ENCODE peak calls at places on chromosomes 5 and 9, in eight cellular contexts. Q is hepatocyte, S is GM23248, Y is OCI-LY7, C is neural progenitor cell, A is HCT116, D is SK-N-SH, E is GM23338. P is an unnamed sample. For H3K4me1, the result is how much of the 10 kb centered on the place peaks cover.

GRCh38 chr5:179820483-179821297 is at the start of gene SQSTM1:
- DNase-seq in S (peak), D (peak), E (peak), Y (peak), Q (peak), A (no peak), C (peak), P (peak)

GRCh38 chr5:149060325-149060724 is 2.5 kb downstream of the SH3TC2 start:
- DNase-seq in E (no peak), A (no peak), S (peak), Q (peak), Y (no peak), C (no peak), D (peak), P (peak)

GRCh38 chr9:17637229-17637628 is 58.4 kb downstream of the SH3GL2 start:
- DNase-seq in C (no peak), Y (no peak), D (no peak), S (no peak), E (no peak), A (no peak), Q (no peak), P (no peak)

GRCh38 chr5:79235222-79235577 is 731 bp upstream of the JMY start:
- DNase-seq in A (no peak), S (peak), E (no peak), Q (peak), C (no peak), D (no peak), Y (peak), P (peak)

GRCh38 chr9:122797316-122798033 is 2.4 kb upstream of the OR1K1 start:
- DNase-seq in Y (no peak), Q (no peak), S (peak), A (no peak), E (no peak), D (no peak), C (no peak), P (peak)

GRCh38 chr5:40551706-40552557 is 127.8 kb upstream of the PTGER4 start:
- DNase-seq in C (no peak), E (no peak), A (no peak), Q (peak), S (peak), D (no peak), Y (no peak), P (peak)

GRCh38 chr5:74762599-74762998 is 4.3 kb downstream of the GFM2 start:
- DNase-seq in S (peak), A (peak), Q (peak), E (no peak), D (no peak), Y (no peak), C (no peak), P (peak)

GRCh38 chr5:143275871-143276363 is 127.6 kb downstream of the NR3C1 start:
- DNase-seq in Y (no peak), C (no peak), S (no peak), D (no peak), Q (no peak), E (no peak), A (no peak), P (no peak)

GRCh38 chr5:78530342-78531096 is 118.1 kb downstream of the LHFPL2 start:
- DNase-seq in S (peak), Q (peak), Y (no peak), E (no peak), C (no peak), D (no peak), A (no peak), P (peak)

GRCh38 chr9:125902224-125902623 is 155.1 kb downstream of the PBX3 start:
- DNase-seq in Q (no peak), E (no peak), Y (no peak), S (peak), A (no peak), D (no peak), C (no peak), P (peak)

GRCh38 chr9:30301271-30301963 is 2083.0 kb upstream of the ACO1 start:
- DNase-seq in C (no peak), Y (no peak), E (no peak), D (no peak), Q (peak), A (no peak), S (no peak), P (no peak)

GRCh38 chr5:68066277-68066955 is 149.1 kb upstream of the PIK3R1 start:
- DNase-seq in Q (no peak), C (no peak), S (no peak), A (no peak), Y (no peak), D (no peak), E (no peak), P (peak)

GRCh38 chr9:37036237-37037136 is 2.4 kb upstream of the PAX5 start:
- DNase-seq in Y (peak), S (peak), D (peak), E (peak), Q (peak), A (no peak), C (peak), P (peak)

GRCh38 chr9:5453673-5454072 is 3.3 kb downstream of the CD274 start:
- DNase-seq in Q (no peak), A (no peak), S (peak), D (no peak), E (no peak), Y (no peak), C (no peak), P (no peak)

GRCh38 chr5:150407097-150407720 is 5.5 kb downstream of the CD74 start:
- DNase-seq in Y (no peak), E (no peak), Q (no peak), S (no peak), A (no peak), D (no peak), C (no peak), P (no peak)

GRCh38 chr5:159824188-159825153 is 91.8 kb upstream of the ADRA1B start:
- DNase-seq in Q (no peak), E (no peak), D (no peak), Y (no peak), S (peak), C (no peak), A (no peak), P (peak)

GRCh38 chr9:31870276-31870675 is 514.2 kb upstream of the ACO1 start:
- DNase-seq in Y (no peak), A (no peak), S (no peak), E (no peak), D (no peak), C (no peak), Q (no peak), P (no peak)

GRCh38 chr9:137441289-137441934 is at the start of gene ENTPD8:
- DNase-seq in A (no peak), S (peak), Y (no peak), D (peak), E (peak), C (peak), Q (peak), P (peak)

GRCh38 chr9:91422832-91423711 is 560 bp downstream of the NFIL3 start:
- DNase-seq in D (no peak), A (no peak), Y (peak), E (peak), C (peak), S (peak), Q (peak), P (peak)

GRCh38 chr9:29311221-29311620 is 1737.9 kb upstream of the C9orf72 start:
- DNase-seq in Y (no peak), D (no peak), E (no peak), A (no peak), C (no peak), Q (no peak), S (no peak), P (peak)

GRCh38 chr9:36386396-36386795 is 13.7 kb downstream of the RNF38 start:
- DNase-seq in D (no peak), C (no peak), Y (no peak), Q (no peak), A (no peak), S (no peak), E (no peak), P (peak)

GRCh38 chr5:25604682-25605081 is 959.9 kb upstream of the CDH10 start:
- DNase-seq in Y (no peak), S (no peak), C (no peak), E (no peak), A (no peak), Q (no peak), D (no peak), P (no peak)

GRCh38 chr9:77593528-77593927 is 54.6 kb downstream of the GNA14 start:
- DNase-seq in D (no peak), Q (no peak), E (no peak), S (no peak), C (no peak), A (no peak), Y (no peak), P (no peak)

DNA sequence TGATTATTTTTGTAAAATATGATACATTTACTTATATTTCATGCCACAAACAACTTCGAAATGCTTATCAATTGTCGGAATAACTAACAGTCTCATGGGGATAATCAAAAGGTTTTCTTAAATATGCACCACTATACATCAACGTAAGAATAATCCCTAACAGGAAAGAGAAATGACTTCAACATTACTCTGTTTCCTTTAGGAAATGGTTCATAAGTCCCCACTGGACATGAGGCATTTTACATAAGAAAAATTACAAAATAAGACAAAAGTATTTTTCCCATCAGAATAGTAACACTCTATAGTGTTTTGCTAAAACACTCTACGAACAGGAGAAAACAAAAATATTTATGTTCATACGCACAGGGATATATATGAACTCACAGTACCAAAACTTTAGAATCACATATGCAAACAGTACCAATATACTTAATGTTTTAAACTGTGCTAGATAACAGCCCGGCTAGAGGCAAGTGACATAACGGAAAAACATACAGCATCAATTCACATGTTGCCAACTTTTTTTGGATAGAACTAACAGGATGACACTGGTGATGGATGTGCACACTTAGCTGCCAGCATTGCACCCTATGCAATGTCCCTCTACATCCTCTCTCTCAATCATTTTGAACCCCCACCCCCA is 120.5 kb downstream of the NFIB start:
- DNase-seq in Q (no peak), Y (no peak), C (no peak), D (no peak), S (no peak), A (no peak), E (no peak), P (no peak)
- H3K4me1 ChIP-seq in Q (under half), Y (under half), C (under half), D (under half), S (under half), A (under half), E (under half), P (under half)

GRCh38 chr5:65651144-65651543 is 26.3 kb downstream of the SHLD3 start:
- DNase-seq in A (no peak), D (no peak), S (no peak), Q (peak), C (no peak), Y (no peak), E (no peak), P (no peak)

GRCh38 chr5:65654713-65655112 is 29.9 kb downstream of the SHLD3 start:
- DNase-seq in A (no peak), D (no peak), S (no peak), C (no peak), Q (no peak), Y (no peak), E (no peak), P (no peak)
- TF ChIP-seq EZH2phosphoT487 in A (no peak), D (no peak), S (no peak), C (no peak), Q (no peak), Y (no peak), E (no peak), P (no peak)

DNA sequence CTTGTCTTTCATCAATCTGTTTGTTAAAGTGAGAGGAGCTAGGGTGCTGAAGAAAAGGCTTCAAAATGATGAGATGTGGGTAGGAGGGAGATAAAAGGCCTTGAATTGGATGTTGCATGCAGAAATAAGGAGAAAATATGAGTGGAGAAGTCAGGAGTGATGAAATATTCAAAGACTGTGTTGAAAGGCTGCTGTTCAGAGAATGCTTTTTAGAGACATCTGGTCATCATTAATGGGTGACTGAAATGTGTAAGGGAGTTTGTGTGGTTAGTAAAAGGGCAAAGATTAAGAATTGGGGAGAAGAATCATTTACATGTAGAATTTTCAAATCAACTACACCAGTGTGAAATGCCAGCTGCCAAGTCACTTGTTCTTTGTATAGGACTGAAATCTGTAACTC is 383.9 kb downstream of the MAT2B start:
- DNase-seq in Q (no peak), D (no peak), E (no peak), A (no peak), Y (no peak), C (no peak), S (peak), P (no peak)
- H3K4me2 ChIP-seq in Q (no peak), D (no peak), E (no peak), A (no peak), Y (no peak), C (no peak), S (peak), P (no peak)

GRCh38 chr5:141493500-141494422 is 4.9 kb downstream of the PCDHGC5 start:
- DNase-seq in S (peak), C (no peak), Q (no peak), A (no peak), D (no peak), E (no peak), Y (no peak), P (no peak)
- H3K4me1 ChIP-seq in S (under half), C (under half), Q (under half), A (under half), D (under half), E (under half), Y (under half), P (under half)

GRCh38 chr9:114691956-114692295 is 9.9 kb upstream of the TEX48 start:
- DNase-seq in A (no peak), C (no peak), Q (no peak), S (no peak), Y (no peak), D (no peak), E (no peak), P (no peak)

GRCh38 chr9:114689813-114690212 is 7.8 kb upstream of the TEX48 start:
- DNase-seq in Q (no peak), D (no peak), A (no peak), C (no peak), Y (no peak), S (no peak), E (no peak), P (no peak)

GRCh38 chr9:114693248-114693895 is 11.4 kb upstream of the TEX48 start:
- DNase-seq in A (no peak), E (no peak), D (no peak), S (no peak), Y (no peak), C (no peak), Q (no peak), P (no peak)

GRCh38 chr9:114690308-114690707 is 8.3 kb upstream of the TEX48 start:
- DNase-seq in A (no peak), S (no peak), Q (no peak), C (no peak), E (no peak), Y (no peak), D (no peak), P (peak)

DNA sequence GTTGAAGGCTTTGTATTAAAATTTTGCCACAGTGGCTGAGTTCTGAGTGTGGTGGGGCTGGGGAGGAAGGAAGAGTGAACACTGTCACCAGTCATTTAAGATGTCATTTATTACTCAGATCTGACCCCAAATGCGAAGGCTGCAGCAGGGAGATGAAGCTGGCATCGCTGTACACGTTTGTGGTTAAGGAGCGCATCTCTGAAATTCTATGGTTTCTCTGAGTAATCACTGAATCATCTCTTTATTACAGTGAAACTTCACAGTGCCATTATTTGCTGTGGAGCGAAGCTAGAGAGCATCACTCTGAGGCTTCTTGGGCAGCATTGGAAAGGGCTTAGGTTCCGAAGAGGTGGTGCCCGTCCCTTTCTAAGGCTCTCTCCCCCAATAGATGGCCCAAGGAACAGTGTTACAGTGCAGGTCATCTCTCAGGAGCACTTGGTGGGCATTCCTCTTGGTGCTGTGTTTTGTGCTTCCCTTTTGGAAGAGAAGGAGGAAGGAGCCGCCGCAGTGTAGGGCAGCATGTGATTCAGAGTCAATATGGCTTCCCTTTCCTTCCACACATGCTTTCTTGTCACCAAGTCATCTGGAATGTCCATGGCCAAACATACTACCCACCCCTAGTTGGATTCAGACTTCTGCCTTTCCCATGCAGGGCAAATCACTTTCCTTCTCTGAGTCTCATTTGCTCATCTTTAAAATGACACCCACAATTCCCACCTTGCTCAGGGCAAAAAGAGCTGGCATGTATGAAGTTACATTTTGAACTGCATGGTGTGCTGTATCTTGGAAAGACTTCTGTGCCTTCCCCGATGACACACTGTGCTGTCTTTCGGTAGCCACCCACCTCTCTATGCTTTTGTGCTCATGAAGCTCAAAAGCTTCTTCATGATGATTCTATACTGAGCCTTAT is 9.3 kb upstream of the TEX48 start:
- DNase-seq in A (peak), E (no peak), D (no peak), Y (no peak), Q (no peak), C (no peak), S (peak), P (peak)
- TF ChIP-seq EZH2phosphoT487 in A (no peak), E (no peak), D (no peak), Y (no peak), Q (no peak), C (no peak), S (peak), P (no peak)

GRCh38 chr9:93295456-93296076 is 111.6 kb downstream of the WNK2 start:
- DNase-seq in Y (peak), E (no peak), S (no peak), Q (no peak), D (peak), C (no peak), A (no peak), P (no peak)
- H3K4me2 ChIP-seq in Y (peak), E (no peak), S (no peak), Q (no peak), D (no peak), C (no peak), A (no peak), P (no peak)

GRCh38 chr5:113178073-113178779 is 201.6 kb downstream of the DCP2 start:
- DNase-seq in D (no peak), E (no peak), A (no peak), S (no peak), Y (no peak), C (no peak), Q (no peak), P (no peak)
- H3K4me1 ChIP-seq in D (under half), E (under half), A (under half), S (under half), Y (under half), C (under half), Q (under half), P (under half)

GRCh38 chr5:126776499-126777256 is at the start of gene LMNB1:
- DNase-seq in E (peak), Q (peak), C (peak), S (peak), Y (peak), A (peak), D (peak), P (peak)

GRCh38 chr5:126777974-126778674 is 1.2 kb downstream of the LMNB1 start:
- DNase-seq in D (peak), C (peak), E (peak), Q (peak), S (peak), A (peak), Y (peak), P (peak)

GRCh38 chr5:126778675-126779403 is 1.9 kb downstream of the LMNB1 start:
- DNase-seq in Q (no peak), S (no peak), A (no peak), D (no peak), Y (no peak), E (no peak), C (no peak), P (no peak)

GRCh38 chr5:126777257-126777973 is 479 bp downstream of the LMNB1 start:
- DNase-seq in E (peak), S (peak), Y (peak), C (peak), D (peak), Q (peak), A (no peak), P (peak)

GRCh38 chr5:126780165-126780827 is 3.4 kb downstream of the LMNB1 start:
- DNase-seq in C (peak), S (peak), A (no peak), Y (peak), D (peak), Q (peak), E (peak), P (peak)
- TF ChIP-seq EZH2phosphoT487 in C (no peak), S (no peak), A (no peak), Y (no peak), D (no peak), Q (no peak), E (no peak), P (no peak)

DNA sequence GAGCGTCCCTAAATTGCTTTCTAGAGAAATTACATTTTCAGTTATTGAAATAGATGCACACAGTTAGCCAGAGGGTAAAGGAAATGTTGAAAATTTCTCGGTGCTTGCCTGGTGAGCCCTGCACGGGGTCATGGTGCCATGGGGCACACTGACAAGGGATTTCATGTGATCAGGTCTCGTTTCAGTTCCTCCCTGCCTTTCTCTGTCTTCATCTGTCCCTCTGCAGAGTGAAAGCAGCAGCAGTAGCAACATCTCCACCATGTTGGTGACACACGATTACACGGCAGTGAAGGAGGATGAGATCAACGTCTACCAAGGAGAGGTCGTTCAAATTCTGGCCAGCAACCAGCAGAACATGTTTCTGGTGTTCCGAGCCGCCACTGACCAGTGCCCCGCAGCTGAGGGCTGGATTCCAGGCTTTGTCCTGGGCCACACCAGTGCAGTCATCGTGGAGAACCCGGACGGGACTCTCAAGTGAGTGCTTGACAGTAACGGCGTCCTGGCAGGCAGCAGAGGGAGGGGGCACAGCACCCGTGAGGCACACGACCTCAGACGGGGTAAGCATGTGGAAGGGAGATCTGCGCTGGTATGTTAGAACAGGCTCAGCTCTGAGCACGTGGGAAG is 89.1 kb upstream of the OTULINL start:
- DNase-seq in D (no peak), C (no peak), E (no peak), Q (no peak), Y (no peak), S (no peak), A (no peak), P (no peak)
- H3K4me2 ChIP-seq in D (no peak), C (no peak), E (no peak), Q (no peak), Y (no peak), S (no peak), A (no peak), P (no peak)

P was measured in PC-3.